ENCODE peak calls at places on chromosomes 1 and 21, in eight cellular contexts. I is tibial artery, O is breast epithelium, N is heart left ventricle, D is sigmoid colon, S is fibroblast of the aortic adventitia, Z is bronchial epithelial cell, P is HCT116. R is an unnamed sample.

GRCh38 chr1:197632651-197633050 is 142.6 kb downstream of the DENND1B start:
- DNase-seq in I (no peak), P (no peak), S (no peak), N (no peak), Z (no peak), O (no peak), D (no peak), R (no peak)

GRCh38 chr1:206831605-206832004 is 33.8 kb upstream of the IL20 start:
- DNase-seq in S (no peak), Z (no peak), O (no peak), I (no peak), D (no peak), N (no peak), P (no peak), R (no peak)

GRCh38 chr1:179016694-179017382 is 8.9 kb upstream of the FAM20B start:
- DNase-seq in I (peak), N (peak), P (peak), D (peak), O (peak), Z (peak), S (peak), R (peak)

GRCh38 chr1:10667815-10668214 is 128.6 kb downstream of the CASZ1 start:
- DNase-seq in O (no peak), N (no peak), Z (no peak), P (no peak), S (no peak), D (no peak), I (no peak), R (no peak)

GRCh38 chr1:205754857-205755256 is 4.9 kb upstream of the NUCKS1 start:
- DNase-seq in P (no peak), N (no peak), O (no peak), D (no peak), I (no peak), Z (no peak), S (no peak), R (no peak)

GRCh38 chr1:201551877-201552731 is 13.2 kb downstream of the NAV1 start:
- DNase-seq in S (peak), Z (peak), D (no peak), I (no peak), O (no peak), N (no peak), P (peak), R (peak)

GRCh38 chr1:12184008-12184681 is 17.4 kb downstream of the TNFRSF1B start:
- DNase-seq in P (no peak), N (peak), I (peak), S (peak), O (peak), D (peak), Z (no peak), R (peak)

GRCh38 chr1:227192163-227192562 is 126.1 kb downstream of the CDC42BPA start:
- DNase-seq in I (no peak), N (peak), D (no peak), P (no peak), Z (peak), S (peak), O (no peak), R (peak)

GRCh38 chr1:17136936-17137335 is 17.7 kb upstream of the PADI2 start:
- DNase-seq in I (no peak), N (no peak), D (no peak), P (no peak), O (no peak), S (no peak), Z (no peak), R (peak)

GRCh38 chr1:165075725-165076370 is 280.7 kb downstream of the LMX1A start:
- DNase-seq in I (no peak), P (no peak), N (no peak), Z (peak), S (peak), D (no peak), O (no peak), R (peak)

GRCh38 chr1:173505401-173505800 is 28.3 kb downstream of the PRDX6 start:
- DNase-seq in I (no peak), Z (peak), O (no peak), D (no peak), P (no peak), N (no peak), S (no peak), R (no peak)

GRCh38 chr21:40902299-40902698 is 55.3 kb upstream of the DSCAM start:
- DNase-seq in D (no peak), N (peak), I (no peak), O (no peak), P (no peak), S (no peak), Z (no peak), R (no peak)

GRCh38 chr1:167105841-167106461 is 12.1 kb downstream of the STYXL2 start:
- DNase-seq in P (no peak), Z (no peak), N (no peak), I (no peak), O (no peak), S (no peak), D (no peak), R (no peak)

GRCh38 chr1:228998179-228998578 is 262.9 kb downstream of the RHOU start:
- DNase-seq in I (peak), O (no peak), D (no peak), N (peak), S (no peak), P (no peak), Z (no peak), R (peak)

GRCh38 chr1:2537785-2538115 is 7.7 kb upstream of the HES5 start:
- DNase-seq in O (no peak), P (no peak), D (no peak), I (no peak), N (no peak), Z (no peak), S (no peak), R (no peak)

GRCh38 chr1:106536741-106537140 is 519.7 kb upstream of the PRMT6 start:
- DNase-seq in S (peak), P (no peak), Z (peak), I (no peak), D (no peak), N (no peak), O (no peak), R (peak)

GRCh38 chr1:2597441-2598328 is 11.1 kb downstream of the PRXL2B start:
- DNase-seq in D (peak), I (no peak), O (no peak), S (no peak), N (no peak), P (no peak), Z (no peak), R (no peak)

GRCh38 chr1:63112155-63112914 is 210.0 kb upstream of the FOXD3 start:
- DNase-seq in D (no peak), I (no peak), S (peak), O (no peak), Z (peak), P (no peak), N (no peak), R (peak)

GRCh38 chr1:15654091-15654690 is 29.9 kb upstream of the PLEKHM2 start:
- DNase-seq in P (no peak), D (no peak), Z (no peak), N (no peak), S (no peak), I (no peak), O (no peak), R (no peak)

GRCh38 chr1:187839873-187840272 is 1011.1 kb downstream of the PLA2G4A start:
- DNase-seq in I (no peak), S (no peak), P (no peak), Z (peak), D (no peak), N (no peak), O (no peak), R (no peak)

GRCh38 chr1:17276568-17276967 is 27.7 kb downstream of the PADI3 start:
- DNase-seq in O (peak), S (peak), I (no peak), Z (peak), D (no peak), P (no peak), N (no peak), R (peak)

GRCh38 chr1:41806472-41807155 is 112.1 kb downstream of the HIVEP3 start:
- DNase-seq in O (no peak), N (no peak), Z (no peak), P (no peak), I (no peak), S (no peak), D (no peak), R (no peak)

GRCh38 chr1:85463666-85464496 is 1.1 kb downstream of the DDAH1 start:
- DNase-seq in P (no peak), I (no peak), O (no peak), D (no peak), Z (no peak), N (no peak), S (peak), R (no peak)

GRCh38 chr1:155591770-155592169 is 18.2 kb upstream of the MSTO1 start:
- DNase-seq in S (peak), Z (peak), P (peak), O (no peak), N (no peak), D (no peak), I (no peak), R (peak)

GRCh38 chr1:156664046-156664948 is 12.9 kb downstream of the NES start:
- DNase-seq in Z (no peak), D (no peak), N (peak), I (no peak), S (no peak), P (no peak), O (no peak), R (no peak)
- H3K4me3 ChIP-seq in Z (no peak), D (no peak), N (no peak), I (no peak), S (no peak), P (no peak), O (no peak), R (no peak)

GRCh38 chr1:151989131-151989868 is 4.4 kb downstream of the S100A10 start:
- DNase-seq in D (peak), O (no peak), I (peak), P (no peak), Z (peak), S (peak), N (peak), R (peak)
- H3K4me3 ChIP-seq in D (no peak), O (no peak), I (no peak), P (peak), Z (peak), S (peak), N (peak), R (peak)

GRCh38 chr1:24925963-24926362 is 4.1 kb downstream of the RUNX3 start:
- DNase-seq in I (no peak), Z (no peak), S (no peak), P (no peak), O (no peak), D (no peak), N (no peak), R (no peak)
- H3K4me3 ChIP-seq in I (no peak), Z (no peak), S (no peak), P (no peak), O (no peak), D (no peak), N (no peak), R (no peak)

GRCh38 chr1:998905-999796 is 746 bp downstream of the HES4 start:
- DNase-seq in N (peak), P (no peak), D (peak), Z (no peak), S (peak), I (no peak), O (no peak), R (peak)
- H3K4me3 ChIP-seq in N (peak), P (peak), D (peak), Z (peak), S (peak), I (peak), O (peak), R (no peak)

GRCh38 chr1:159943908-159944622 is 1.3 kb downstream of the IGSF9 start:
- DNase-seq in D (no peak), N (no peak), P (no peak), S (no peak), O (no peak), I (peak), Z (peak), R (no peak)

GRCh38 chr1:159946242-159947187 is 1.1 kb upstream of the IGSF9 start:
- DNase-seq in P (no peak), N (no peak), D (no peak), Z (no peak), O (no peak), I (peak), S (peak), R (peak)

GRCh38 chr1:159942700-159943640 is 2.4 kb downstream of the IGSF9 start:
- DNase-seq in S (no peak), P (no peak), N (no peak), D (peak), Z (no peak), I (peak), O (no peak), R (no peak)

GRCh38 chr1:159945483-159946241 is at the start of gene IGSF9:
- DNase-seq in S (peak), D (peak), P (peak), I (peak), Z (peak), O (peak), N (peak), R (peak)

GRCh38 chr1:159944623-159945455 is 574 bp downstream of the IGSF9 start:
- DNase-seq in Z (peak), D (no peak), P (no peak), S (no peak), I (peak), O (no peak), N (no peak), R (no peak)
- H3K4me3 ChIP-seq in Z (peak), D (peak), P (peak), S (peak), I (no peak), O (peak), N (peak), R (peak)

GRCh38 chr1:215830221-215830620 is 263.1 kb downstream of the KCTD3 start:
- DNase-seq in O (no peak), N (no peak), Z (no peak), P (no peak), S (peak), I (no peak), D (no peak), R (peak)

GRCh38 chr1:215833936-215834729 is 267.0 kb downstream of the KCTD3 start:
- DNase-seq in Z (peak), S (no peak), N (no peak), D (no peak), P (no peak), O (no peak), I (no peak), R (peak)

GRCh38 chr1:215835951-215836350 is 268.8 kb downstream of the KCTD3 start:
- DNase-seq in O (no peak), S (peak), D (no peak), P (no peak), N (no peak), Z (peak), I (no peak), R (peak)
- H3K4me3 ChIP-seq in O (no peak), S (no peak), D (no peak), P (no peak), N (no peak), Z (no peak), I (no peak), R (no peak)

GRCh38 chr21:45460611-45461368 is 55.8 kb downstream of the COL18A1 start:
- DNase-seq in N (no peak), I (no peak), D (no peak), Z (peak), O (no peak), P (no peak), S (peak), R (peak)

GRCh38 chr21:45459171-45460010 is 54.4 kb downstream of the COL18A1 start:
- DNase-seq in O (no peak), D (peak), P (no peak), N (peak), Z (no peak), S (no peak), I (no peak), R (no peak)

GRCh38 chr21:45458281-45459170 is 53.6 kb downstream of the COL18A1 start:
- DNase-seq in I (no peak), O (no peak), Z (no peak), D (no peak), N (peak), P (no peak), S (no peak), R (no peak)

GRCh38 chr21:45461369-45461750 is 56.4 kb downstream of the COL18A1 start:
- DNase-seq in D (peak), I (no peak), Z (no peak), P (no peak), N (peak), O (no peak), S (no peak), R (no peak)

DNA sequence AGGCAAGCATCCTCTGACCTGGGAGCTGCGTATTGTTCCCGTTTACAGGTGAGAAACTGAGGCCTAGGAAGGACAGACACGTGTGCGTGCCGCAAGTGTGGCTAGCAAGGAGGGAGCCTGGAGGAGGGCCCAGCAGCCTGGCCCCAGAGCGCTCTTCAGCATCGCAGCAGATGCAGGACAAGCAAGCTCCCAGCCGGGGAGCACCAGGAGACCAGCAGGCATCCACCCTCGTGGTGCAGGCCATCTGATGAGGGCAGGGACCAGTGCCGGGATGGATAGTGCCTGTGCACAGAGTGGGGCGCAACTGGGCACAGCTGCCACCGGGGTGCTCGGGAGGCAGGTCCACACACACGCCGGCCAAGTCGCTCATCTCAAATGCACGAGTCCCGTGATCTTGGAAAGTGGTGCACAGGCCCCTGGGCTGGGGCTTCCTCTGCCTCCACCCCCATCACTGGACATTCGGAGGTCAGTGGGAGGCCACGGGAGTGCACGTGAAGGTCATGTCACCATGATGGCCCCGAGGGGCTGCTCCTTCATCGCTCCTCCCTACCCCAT is 55.1 kb downstream of the COL18A1 start:
- DNase-seq in P (no peak), D (peak), S (no peak), Z (no peak), N (peak), I (no peak), O (no peak), R (no peak)
- H3K4me3 ChIP-seq in P (no peak), D (no peak), S (no peak), Z (no peak), N (no peak), I (no peak), O (no peak), R (no peak)

DNA sequence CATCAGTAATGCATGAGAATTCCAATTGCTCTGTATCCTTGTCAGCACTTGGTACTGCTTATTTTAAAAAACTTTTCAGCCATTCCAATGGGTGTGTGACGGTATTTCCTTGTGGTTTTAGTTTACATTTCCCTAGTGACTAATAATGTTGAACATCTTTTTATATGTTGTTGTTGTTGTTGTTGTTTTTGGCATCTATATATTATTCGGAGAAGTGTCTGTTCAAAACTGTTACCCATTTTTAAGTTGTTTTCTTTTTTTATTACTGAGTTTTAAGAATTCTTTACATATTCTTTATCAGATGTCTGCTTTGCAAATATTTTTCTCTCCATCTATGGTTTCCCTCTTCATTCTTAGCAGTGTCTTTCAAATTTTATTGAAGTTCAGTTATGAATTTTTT is 231.1 kb upstream of the POU3F1 start:
- DNase-seq in I (no peak), D (no peak), N (no peak), Z (no peak), S (no peak), P (no peak), O (no peak), R (no peak)
- H3K4me3 ChIP-seq in I (no peak), D (no peak), N (no peak), Z (no peak), S (no peak), P (no peak), O (no peak), R (no peak)

R was measured in fibroblast of mammary gland.